ENCODE peak calls at places on chromosomes 5 and 9, in five cellular contexts. C is DMS53; O is activated naive CD4-positive, alpha-beta T cell; Q is fibroblast of villous mesenchyme; S is CD4-positive, CD25-positive, alpha-beta regulatory T cell. W is an unnamed sample.

GRCh38 chr5:673837-674629 is 19.1 kb downstream of the TPPP start:
- DNase-seq in S (no peak), O (no peak), Q (no peak), C (peak), W (no peak)

GRCh38 chr5:143569213-143569663 is 165.8 kb upstream of the NR3C1 start:
- DNase-seq in S (no peak), C (no peak), O (no peak), Q (peak), W (peak)

GRCh38 chr9:105296889-105297288 is 52.4 kb downstream of the SLC44A1 start:
- DNase-seq in O (no peak), S (no peak), Q (peak), C (no peak), W (peak)

GRCh38 chr9:96192710-96193109 is 109.3 kb downstream of the HSD17B3 start:
- DNase-seq in O (no peak), S (no peak), C (no peak), Q (no peak), W (no peak)

GRCh38 chr5:126718246-126718868 is 58.6 kb upstream of the LMNB1 start:
- DNase-seq in S (no peak), O (no peak), C (no peak), Q (no peak), W (no peak)

GRCh38 chr9:100577776-100578448 is at the start of gene CAVIN4:
- DNase-seq in O (no peak), S (no peak), Q (peak), C (no peak), W (no peak)

GRCh38 chr5:96080557-96080956 is 118.9 kb upstream of the ELL2 start:
- DNase-seq in S (no peak), O (no peak), Q (peak), C (no peak), W (peak)

GRCh38 chr5:58002318-58002717 is 457.6 kb downstream of the PLK2 start:
- DNase-seq in Q (no peak), O (no peak), S (no peak), C (no peak), W (peak)

GRCh38 chr9:97632406-97632991 is 669 bp downstream of the TSTD2 start:
- DNase-seq in Q (peak), S (no peak), O (peak), C (peak), W (peak)

GRCh38 chr9:114487607-114488300 is 17.5 kb downstream of the WHRN start:
- DNase-seq in O (peak), Q (peak), S (peak), C (peak), W (peak)

W was measured in amniotic epithelial cell.